ENCODE peak calls at places on chromosomes 5 and 9, in nine cellular contexts. U is EH; R is right atrium auricular region; G is stimulated activated CD4-positive, alpha-beta T cell treated with anti-CD3 and anti-CD28 coated beads, Interleukin-4, amount 100 ng/mL, for 48 hours; S is central memory CD4-positive, alpha-beta T cell; B is mucosa of descending colon; V is AG04449; D is HuH-7.5; N is NCI-H2029. L is an unnamed sample.

GRCh38 chr9:84669293-84670105 is at the start of gene NTRK2:
- DNase-seq in U (peak; percentile 47), R (no peak), G (no peak), S (peak; percentile 3), B (no peak), V (no peak), D (no peak), N (no peak), L (no peak)

GRCh38 chr9:128887049-128887448 is 5.1 kb downstream of the LRRC8A start:
- DNase-seq in U (no peak), R (no peak), G (no peak), S (no peak), B (no peak), V (no peak), D (no peak), N (no peak), L (no peak)

GRCh38 chr5:137308311-137308710 is 190.8 kb downstream of the SPOCK1 start:
- DNase-seq in U (no peak), R (peak; percentile 53), G (no peak), S (no peak), B (no peak), V (no peak), D (no peak), N (no peak), L (no peak)

GRCh38 chr5:122183795-122184185 is 54.4 kb downstream of the ZNF474 start:
- DNase-seq in U (no peak), R (no peak), G (no peak), S (no peak), B (no peak), V (no peak), D (no peak), N (no peak), L (no peak)

GRCh38 chr9:82404484-82405280 is 416.1 kb downstream of the SPATA31D1 start:
- DNase-seq in U (peak; percentile 36), R (no peak), G (no peak), S (no peak), B (no peak), V (no peak), D (no peak), N (no peak), L (no peak)

GRCh38 chr5:142544946-142545652 is 140.8 kb downstream of the FGF1 start:
- DNase-seq in U (peak; percentile 69), R (no peak), G (no peak), S (no peak), B (no peak), V (no peak), D (no peak), N (no peak), L (no peak)

GRCh38 chr5:172645271-172645670 is 4.2 kb downstream of the NEURL1B start:
- DNase-seq in U (no peak), R (no peak), G (no peak), S (no peak), B (no peak), V (no peak), D (no peak), N (no peak), L (no peak)

GRCh38 chr9:36937951-36938350 is 96.1 kb downstream of the PAX5 start:
- DNase-seq in U (no peak), R (no peak), G (no peak), S (no peak), B (no peak), V (no peak), D (no peak), N (no peak), L (no peak)

GRCh38 chr5:150173154-150173553 is 6.6 kb downstream of the CDX1 start:
- DNase-seq in U (no peak), R (no peak), G (no peak), S (no peak), B (no peak), V (no peak), D (no peak), N (no peak), L (no peak)

GRCh38 chr5:10653751-10654400 is 90.0 kb downstream of the ANKRD33B start:
- DNase-seq in U (no peak), R (no peak), G (no peak), S (no peak), B (no peak), V (no peak), D (no peak), N (no peak), L (no peak)

GRCh38 chr5:139501376-139501775 is 18.8 kb upstream of the STING1 start:
- DNase-seq in U (no peak), R (no peak), G (no peak), S (no peak), B (no peak), V (no peak), D (no peak), N (no peak), L (peak; percentile 63)

GRCh38 chr5:72067682-72068470 is 39.4 kb upstream of the MAP1B start:
- DNase-seq in U (peak; percentile 91), R (no peak), G (no peak), S (no peak), B (no peak), V (peak; percentile 67), D (no peak), N (no peak), L (no peak)

GRCh38 chr9:90198956-90199355 is 443.7 kb downstream of the DIRAS2 start:
- DNase-seq in U (no peak), R (no peak), G (no peak), S (no peak), B (no peak), V (no peak), D (no peak), N (no peak), L (no peak)

GRCh38 chr9:109182940-109183798 is 16.1 kb upstream of the FRRS1L start:
- DNase-seq in U (peak; percentile 49), R (no peak), G (peak; percentile 20), S (no peak), B (peak; percentile 63), V (no peak), D (peak; percentile 69), N (no peak), L (peak; percentile 13)

GRCh38 chr5:148343049-148343413 is 7.7 kb downstream of the SPINK9 start:
- DNase-seq in U (no peak), R (no peak), G (no peak), S (no peak), B (peak; percentile 78), V (no peak), D (no peak), N (no peak), L (no peak)

GRCh38 chr9:20304001-20304400 is 318.3 kb downstream of the MLLT3 start:
- DNase-seq in U (no peak), R (no peak), G (no peak), S (no peak), B (no peak), V (no peak), D (no peak), N (no peak), L (no peak)

GRCh38 chr5:159908201-159908940 is 7.9 kb upstream of the ADRA1B start:
- DNase-seq in U (peak; percentile 68), R (no peak), G (no peak), S (no peak), B (no peak), V (no peak), D (no peak), N (peak; percentile 14), L (no peak)

GRCh38 chr5:149550608-149551226 is 522 bp downstream of the CSNK1A1 start:
- DNase-seq in U (peak; percentile 21), R (no peak), G (no peak), S (peak; percentile 3), B (peak; percentile 46), V (no peak), D (no peak), N (no peak), L (no peak)

GRCh38 chr5:158701406-158702177 is 398.1 kb downstream of the EBF1 start:
- DNase-seq in U (peak; percentile 84), R (no peak), G (no peak), S (no peak), B (no peak), V (peak; percentile 47), D (no peak), N (no peak), L (no peak)

GRCh38 chr5:55633574-55634203 is 78.4 kb downstream of the SLC38A9 start:
- DNase-seq in U (peak; percentile 70), R (peak; percentile 69), G (no peak), S (no peak), B (peak; percentile 46), V (no peak), D (no peak), N (peak; percentile 71), L (no peak)

GRCh38 chr9:137509198-137509597 is 41.0 kb downstream of the PNPLA7 start:
- DNase-seq in U (no peak), R (no peak), G (no peak), S (no peak), B (no peak), V (no peak), D (no peak), N (no peak), L (no peak)

GRCh38 chr5:84191296-84191695 is 193.4 kb downstream of the EDIL3 start:
- DNase-seq in U (no peak), R (no peak), G (no peak), S (no peak), B (peak; percentile 43), V (no peak), D (no peak), N (no peak), L (no peak)

GRCh38 chr5:8848997-8849585 is 696.8 kb downstream of the SEMA5A start:
- DNase-seq in U (peak; percentile 89), R (no peak), G (no peak), S (no peak), B (no peak), V (peak; percentile 54), D (no peak), N (no peak), L (no peak)

GRCh38 chr9:111197251-111197650 is 132.8 kb downstream of the OR2K2 start:
- DNase-seq in U (no peak), R (no peak), G (no peak), S (no peak), B (no peak), V (no peak), D (no peak), N (no peak), L (no peak)

GRCh38 chr9:37929441-37929895 is 25.5 kb upstream of the SLC25A51 start:
- DNase-seq in U (peak; percentile 32), R (no peak), G (no peak), S (no peak), B (no peak), V (no peak), D (no peak), N (no peak), L (peak; percentile 81)

GRCh38 chr9:1311462-1312042 is 261.4 kb downstream of the DMRT2 start:
- DNase-seq in U (no peak), R (no peak), G (no peak), S (no peak), B (no peak), V (no peak), D (no peak), N (no peak), L (no peak)

GRCh38 chr5:102959055-102959454 is 160.9 kb downstream of the GIN1 start:
- DNase-seq in U (peak; percentile 96), R (no peak), G (no peak), S (no peak), B (no peak), V (peak; percentile 81), D (no peak), N (no peak), L (no peak)

GRCh38 chr5:88979244-88979643 is 96.3 kb upstream of the MEF2C start:
- DNase-seq in U (no peak), R (no peak), G (no peak), S (no peak), B (no peak), V (no peak), D (no peak), N (no peak), L (peak; percentile 20)